ENCODE peak calls at places on chromosomes 3 and 15, in five cellular contexts. C, D, Z, M and G are unnamed samples.

GRCh38 chr3:11820540-11821041 is 26.1 kb downstream of the TAMM41 start:
- DNase-seq in C (no peak), D (peak; percentile 11), Z (peak; percentile 2), M (no peak), G (peak; percentile 25)

GRCh38 chr3:181631901-181632300 is 79.8 kb upstream of the SOX2 start:
- DNase-seq in C (no peak), D (no peak), Z (no peak), M (no peak), G (no peak)

GRCh38 chr3:160400631-160401150 is 1.2 kb downstream of the SMC4 start:
- DNase-seq in C (no peak), D (peak; percentile 68), Z (peak; percentile 35), M (no peak), G (no peak)

GRCh38 chr15:80662756-80663553 is 32.2 kb upstream of the ABHD17C start:
- DNase-seq in C (no peak), D (no peak), Z (no peak), M (no peak), G (no peak)

GRCh38 chr15:42081463-42081830 is 12.9 kb downstream of the PLA2G4D start:
- DNase-seq in C (no peak), D (no peak), Z (no peak), M (no peak), G (no peak)

GRCh38 chr15:92839696-92840095 is 60.4 kb upstream of the CHD2 start:
- DNase-seq in C (no peak), D (peak; percentile 77), Z (no peak), M (no peak), G (no peak)

GRCh38 chr3:13040381-13041074 is 32.7 kb downstream of the IQSEC1 start:
- DNase-seq in C (peak; percentile 4), D (peak; percentile 75), Z (no peak), M (no peak), G (no peak)

GRCh38 chr15:31338879-31339557 is 12.4 kb downstream of the KLF13 start:
- DNase-seq in C (peak; percentile 16), D (no peak), Z (peak; percentile 86), M (no peak), G (no peak)

GRCh38 chr15:54045397-54045796 is 67.2 kb downstream of the UNC13C start:
- DNase-seq in C (no peak), D (no peak), Z (no peak), M (no peak), G (no peak)

GRCh38 chr3:16441306-16441898 is 72.1 kb downstream of the RFTN1 start:
- DNase-seq in C (no peak), D (peak; percentile 59), Z (peak; percentile 28), M (no peak), G (no peak)

GRCh38 chr3:60301142-60301541 is 950.1 kb downstream of the FHIT start:
- DNase-seq in C (peak; percentile 19), D (no peak), Z (peak; percentile 87), M (no peak), G (no peak)

GRCh38 chr3:187870360-187871203 is 125.3 kb upstream of the BCL6 start:
- DNase-seq in C (no peak), D (no peak), Z (no peak), M (no peak), G (no peak)

GRCh38 chr3:41033956-41034519 is 165.3 kb upstream of the CTNNB1 start:
- DNase-seq in C (no peak), D (no peak), Z (no peak), M (no peak), G (no peak)

GRCh38 chr15:70195808-70196304 is 98.1 kb upstream of the TLE3 start:
- DNase-seq in C (no peak), D (peak; percentile 50), Z (peak; percentile 96), M (no peak), G (peak; percentile 2)